ENCODE peak calls at places on chromosomes 3 and 15, in nine cellular contexts. V is uterus, I is tibial nerve, T is tibial artery, H is IMR-90, B is transverse colon, R is GM20000, M is hepatocyte, S is brain microvascular endothelial cell. P is an unnamed sample.

GRCh38 chr3:52792961-52793695 is 1.5 kb upstream of the ITIH3 start:
- DNase-seq in S (no peak), B (no peak), H (no peak), I (no peak), V (no peak), T (no peak), M (no peak), R (no peak), P (no peak)

GRCh38 chr3:94162700-94163099 is 99.8 kb downstream of the NSUN3 start:
- DNase-seq in I (no peak), M (peak; percentile 24), B (no peak), T (no peak), H (peak; percentile 34), S (peak; percentile 69), V (no peak), R (no peak), P (no peak)

GRCh38 chr3:196514913-196515621 is at the start of gene SMCO1:
- DNase-seq in V (no peak), T (no peak), S (no peak), H (no peak), I (no peak), R (no peak), M (no peak), B (no peak), P (no peak)

GRCh38 chr3:143334231-143334630 is 214.7 kb downstream of the CHST2 start:
- DNase-seq in I (no peak), S (peak; percentile 9), B (no peak), T (no peak), H (no peak), M (no peak), V (no peak), R (no peak), P (no peak)

GRCh38 chr3:101720851-101721649 is 3.4 kb upstream of the CEP97 start:
- DNase-seq in S (no peak), I (no peak), H (peak; percentile 33), M (no peak), B (no peak), V (no peak), T (no peak), R (no peak), P (no peak)

GRCh38 chr15:30033211-30033610 is 49.5 kb upstream of the GOLGA8J start:
- DNase-seq in I (no peak), H (no peak), S (no peak), R (no peak), M (no peak), T (no peak), B (no peak), V (no peak), P (no peak)

GRCh38 chr15:45129651-45130129 is at the start of the genes DUOX1 and DUOXA1:
- DNase-seq in R (no peak), V (no peak), T (no peak), I (no peak), B (peak; percentile 63), H (no peak), M (peak; percentile 73), S (no peak), P (no peak)

GRCh38 chr3:80040113-80040512 is 272.3 kb upstream of the ROBO1 start:
- DNase-seq in V (no peak), I (no peak), B (no peak), R (no peak), S (no peak), T (no peak), H (no peak), M (no peak), P (no peak)

GRCh38 chr3:43317461-43318316 is 31.3 kb downstream of the SNRK start:
- DNase-seq in M (no peak), I (no peak), R (no peak), V (no peak), H (no peak), T (no peak), B (no peak), S (peak; percentile 3), P (no peak)

GRCh38 chr3:158700559-158700958 is 28.1 kb upstream of the LXN start:
- DNase-seq in T (no peak), I (no peak), H (no peak), M (no peak), B (no peak), V (no peak), R (no peak), S (no peak), P (no peak)

GRCh38 chr15:71294636-71295241 is 179.5 kb downstream of the THSD4 start:
- DNase-seq in R (no peak), S (peak; percentile 89), M (no peak), V (peak; percentile 31), T (no peak), I (no peak), B (peak; percentile 88), H (peak; percentile 91), P (no peak)

GRCh38 chr15:81852826-81853225 is 193.0 kb downstream of the MEX3B start:
- DNase-seq in H (peak; percentile 31), I (no peak), M (no peak), V (no peak), S (no peak), T (no peak), R (no peak), B (no peak), P (no peak)

GRCh38 chr3:192819001-192819569 is 91.7 kb upstream of the FGF12 start:
- DNase-seq in B (no peak), I (no peak), H (peak; percentile 88), S (peak; percentile 76), M (peak; percentile 68), V (no peak), R (peak; percentile 28), T (no peak), P (no peak)
- TF ChIP-seq CTCF in B (no peak), I (no peak), H (no peak), S (peak; percentile 3), M (no peak), V (no peak), R (no peak), T (no peak), P (no peak)

GRCh38 chr3:134533493-134533892 is 47.6 kb downstream of the CEP63 start:
- DNase-seq in H (no peak), M (no peak), R (no peak), I (no peak), B (no peak), T (no peak), V (no peak), S (no peak), P (no peak)

GRCh38 chr3:134536760-134537159 is 50.9 kb downstream of the CEP63 start:
- DNase-seq in V (no peak), B (no peak), S (no peak), H (no peak), R (no peak), I (no peak), M (no peak), T (no peak), P (no peak)

DNA sequence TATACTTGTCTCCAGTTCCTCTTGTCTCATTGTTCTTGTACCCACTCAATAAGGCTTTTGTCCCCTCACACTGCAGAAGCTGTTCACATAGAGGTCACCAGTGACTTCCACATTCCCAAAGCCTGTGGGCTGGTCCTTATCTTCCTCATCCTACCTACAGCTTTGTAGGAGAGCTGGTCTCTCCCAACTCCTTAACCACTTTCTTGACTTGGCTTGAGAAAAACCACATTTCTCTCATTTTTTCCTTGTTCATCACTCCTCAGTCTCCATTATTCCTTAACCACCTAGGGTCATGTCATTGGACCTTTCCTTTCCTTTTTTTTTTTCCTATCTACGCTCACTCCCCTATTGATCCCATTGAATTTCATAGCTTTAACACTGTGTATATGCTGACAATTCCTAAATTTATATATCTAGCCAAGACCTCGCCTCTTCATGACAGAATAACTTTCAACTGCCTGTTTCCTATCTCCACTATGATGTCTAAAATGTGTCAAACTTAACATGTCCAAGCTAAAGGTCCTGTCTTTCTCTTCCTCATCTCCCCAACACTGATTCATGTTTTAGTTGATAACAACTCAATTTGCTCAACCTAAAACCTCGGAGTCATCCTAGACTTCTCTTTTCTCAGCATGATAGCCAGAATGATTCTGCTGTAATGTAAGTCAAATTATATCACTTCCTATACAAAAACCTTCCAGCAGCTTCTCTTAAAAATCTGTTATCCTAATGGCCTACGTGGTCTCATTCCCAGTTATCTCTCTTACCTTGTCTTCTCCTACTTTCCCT is 49.5 kb downstream of the CEP63 start:
- DNase-seq in V (no peak), I (no peak), B (no peak), H (no peak), R (no peak), T (no peak), M (no peak), S (no peak), P (no peak)
- TF ChIP-seq CTCF in V (no peak), I (no peak), B (no peak), H (no peak), R (no peak), T (no peak), M (no peak), S (no peak), P (no peak)

GRCh38 chr15:92167413-92167950 is 226.2 kb upstream of the ST8SIA2 start:
- DNase-seq in M (peak; percentile 31), V (no peak), I (no peak), H (no peak), R (no peak), B (peak; percentile 76), S (no peak), T (no peak), P (no peak)
- TF ChIP-seq CTCF in M (no peak), V (no peak), I (no peak), H (no peak), R (no peak), B (no peak), S (no peak), T (no peak), P (no peak)

DNA sequence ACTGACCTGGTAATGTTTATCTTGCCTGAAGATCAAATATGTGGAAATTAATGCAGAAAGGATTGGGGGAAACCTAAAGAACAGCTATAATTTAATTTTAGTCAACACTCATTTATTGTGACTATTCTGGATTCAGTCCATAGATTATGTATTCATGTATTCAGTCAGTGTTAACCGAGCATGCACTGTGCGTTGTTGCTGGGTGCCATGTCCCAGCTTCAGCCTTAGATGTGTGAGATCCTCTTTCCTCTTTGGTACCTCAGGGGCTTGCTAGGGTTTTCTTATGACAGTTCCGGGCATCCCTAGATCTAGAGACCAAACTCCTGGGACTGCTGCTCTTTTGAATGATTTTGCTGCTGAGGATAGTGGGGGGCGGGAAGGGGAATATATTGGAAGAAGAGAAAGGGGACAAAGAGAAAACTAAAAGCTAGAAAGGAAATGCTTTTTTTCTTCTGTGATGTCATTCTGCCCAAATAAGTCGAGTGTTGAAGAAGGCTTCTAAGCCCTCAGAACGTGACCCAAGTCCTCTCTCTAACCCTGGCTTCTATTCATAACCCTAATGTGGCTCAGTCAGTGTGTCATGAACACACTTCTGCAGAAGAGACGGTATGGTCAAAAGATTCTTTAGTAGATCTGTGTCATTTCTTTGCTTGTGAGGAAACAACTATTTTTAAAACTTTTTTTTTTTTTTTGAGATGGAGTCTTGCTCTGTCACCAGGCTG is 33.5 kb downstream of the STARD9 start:
- DNase-seq in H (no peak), M (no peak), I (no peak), B (no peak), V (no peak), S (no peak), T (no peak), R (no peak), P (no peak)
- TF ChIP-seq CTCF in H (no peak), M (no peak), I (no peak), B (no peak), V (no peak), S (no peak), T (no peak), R (no peak), P (no peak)

DNA sequence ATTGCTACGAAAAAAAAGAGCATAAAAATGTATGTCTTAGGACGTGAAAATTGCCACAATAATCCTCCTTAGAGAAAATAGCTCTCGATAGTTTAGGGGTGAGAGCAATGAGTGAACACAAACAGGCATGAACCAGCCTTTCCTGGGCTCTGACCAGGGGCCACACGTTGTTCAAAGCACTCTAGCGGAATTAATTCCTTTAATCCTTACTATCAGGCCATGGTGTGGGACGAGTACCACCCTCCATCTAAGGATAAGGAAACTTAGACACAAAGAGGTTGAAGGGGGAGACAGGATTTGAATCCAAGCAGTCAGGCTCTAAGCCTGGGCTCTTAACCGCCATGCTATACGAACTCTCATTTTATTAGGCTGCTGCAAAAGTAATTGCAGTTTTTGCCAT is 81.9 kb upstream of the CACNA2D3 start:
- DNase-seq in I (no peak), V (no peak), B (no peak), H (no peak), R (no peak), T (no peak), M (no peak), S (no peak), P (no peak)
- TF ChIP-seq CTCF in I (no peak), V (no peak), B (no peak), H (no peak), R (no peak), T (no peak), M (no peak), S (no peak), P (no peak)